ENCODE peak calls at places on chromosomes 4 and X, in eight cellular contexts. U is amygdala, D is stomach, A is suprapubic skin, H is colonic mucosa, L is DMS153, I is HTR-8/SVneo, P is NCI-H2171 treated with DMSO at 0.1 percent for 48 hours. R is an unnamed sample.

GRCh38 chr4:152246659-152247058 is 289.2 kb downstream of the FBXW7 start:
- DNase-seq in A (no peak), D (no peak), P (no peak), H (no peak), I (no peak), L (no peak), U (no peak), R (no peak)

GRCh38 chr4:94235825-94236224 is 28.2 kb downstream of the SMARCAD1 start:
- DNase-seq in A (no peak), H (no peak), D (no peak), U (no peak), P (no peak), L (no peak), I (no peak), R (no peak)

GRCh38 chrX:426881-427280 is 40.2 kb upstream of the PPP2R3B start:
- DNase-seq in U (no peak), A (no peak), H (no peak), L (no peak), P (no peak), I (peak), D (no peak), R (no peak)

GRCh38 chr4:104591505-104591904 is 96.8 kb upstream of the CXXC4 start:
- DNase-seq in D (no peak), I (no peak), L (peak), A (no peak), U (no peak), H (no peak), P (peak), R (peak)

GRCh38 chr4:163284304-163284703 is 48.1 kb downstream of the NPY1R start:
- DNase-seq in L (no peak), A (no peak), H (no peak), I (no peak), P (no peak), D (no peak), U (no peak), R (no peak)

GRCh38 chrX:131792789-131793462 is 230.2 kb upstream of the STK26 start:
- DNase-seq in P (no peak), D (peak), H (peak), L (no peak), I (no peak), A (peak), U (no peak), R (peak)

GRCh38 chr4:137367608-137368007 is 164.7 kb downstream of the PCDH18 start:
- DNase-seq in D (no peak), L (no peak), H (no peak), P (no peak), I (no peak), U (no peak), A (no peak), R (no peak)

GRCh38 chr4:95363579-95363965 is 185.2 kb downstream of the UNC5C start:
- DNase-seq in A (no peak), H (no peak), U (no peak), P (no peak), I (no peak), D (no peak), L (no peak), R (no peak)

GRCh38 chr4:117700111-117700892 is 334.0 kb upstream of the NDST3 start:
- DNase-seq in L (peak), H (no peak), P (no peak), U (no peak), D (no peak), I (no peak), A (no peak), R (peak)

GRCh38 chrX:3516051-3516541 is 169.6 kb upstream of the MXRA5 start:
- DNase-seq in L (no peak), D (no peak), I (no peak), A (no peak), H (no peak), U (no peak), P (no peak), R (no peak)

GRCh38 chr4:35963969-35964515 is 280.3 kb downstream of the ARAP2 start:
- DNase-seq in L (no peak), U (no peak), A (no peak), P (no peak), I (no peak), D (no peak), H (no peak), R (no peak)

GRCh38 chr4:140556372-140557085 is 12.2 kb downstream of the UCP1 start:
- DNase-seq in L (no peak), D (no peak), I (no peak), U (no peak), A (no peak), P (no peak), H (no peak), R (no peak)

GRCh38 chrX:120302434-120302833 is 8.8 kb downstream of the TMEM255A start:
- DNase-seq in A (no peak), H (peak), I (no peak), U (no peak), D (no peak), P (no peak), L (peak), R (no peak)

GRCh38 chrX:107549504-107549903 is 78.8 kb upstream of the PRPS1 start:
- DNase-seq in D (no peak), I (no peak), U (no peak), H (no peak), L (no peak), P (no peak), A (no peak), R (no peak)

GRCh38 chr4:40238700-40239548 is 42.1 kb downstream of the RHOH start:
- DNase-seq in D (no peak), P (no peak), H (no peak), L (no peak), A (no peak), U (no peak), I (no peak), R (no peak)

GRCh38 chr4:17111959-17112659 is 213.7 kb upstream of the LDB2 start:
- DNase-seq in I (no peak), P (no peak), A (no peak), U (peak), H (no peak), L (no peak), D (no peak), R (peak)

GRCh38 chr4:77629885-77630284 is 24.3 kb downstream of the CXCL13 start:
- DNase-seq in L (no peak), P (no peak), A (no peak), H (no peak), D (no peak), I (no peak), U (no peak), R (no peak)

GRCh38 chr4:108527729-108528128 is 92.6 kb upstream of the RPL34 start:
- DNase-seq in A (no peak), L (no peak), I (no peak), H (no peak), P (no peak), D (no peak), U (no peak), R (no peak)

GRCh38 chr4:53905935-53906377 is 158.4 kb downstream of the CHIC2 start:
- DNase-seq in U (no peak), A (no peak), D (peak), I (peak), L (peak), H (peak), P (no peak), R (peak)

GRCh38 chr4:29046166-29046565 is 1674.0 kb upstream of the PCDH7 start:
- DNase-seq in P (no peak), I (no peak), A (no peak), H (no peak), U (no peak), L (no peak), D (no peak), R (peak)

GRCh38 chr4:186693159-186693815 is 30.4 kb downstream of the FAT1 start:
- DNase-seq in H (peak), D (peak), P (no peak), L (peak), A (peak), I (peak), U (no peak), R (no peak)

GRCh38 chr4:139921551-139922184 is 232.3 kb downstream of the MAML3 start:
- DNase-seq in U (no peak), I (no peak), H (peak), D (peak), A (no peak), L (peak), P (peak), R (no peak)

GRCh38 chr4:81684357-81684756 is 212.7 kb upstream of the RASGEF1B start:
- DNase-seq in U (no peak), A (no peak), I (no peak), D (no peak), H (no peak), P (peak), L (peak), R (no peak)

GRCh38 chr4:2714071-2714770 is 41.9 kb downstream of the TNIP2 start:
- DNase-seq in D (no peak), L (peak), H (no peak), A (peak), I (no peak), U (no peak), P (no peak), R (no peak)

GRCh38 chr4:14345356-14345775 is 656.9 kb upstream of the CPEB2 start:
- DNase-seq in D (no peak), A (no peak), I (no peak), L (no peak), P (no peak), H (no peak), U (no peak), R (no peak)

GRCh38 chr4:8035371-8035780 is 95.7 kb upstream of the AFAP1 start:
- DNase-seq in L (no peak), U (no peak), D (no peak), A (no peak), H (no peak), I (peak), P (no peak), R (no peak)

GRCh38 chr4:10982305-10982704 is 297.7 kb upstream of the CLNK start:
- DNase-seq in U (no peak), H (no peak), A (no peak), D (no peak), P (no peak), L (no peak), I (no peak), R (no peak)

GRCh38 chr4:78737020-78737419 is 39.1 kb upstream of the BMP2K start:
- DNase-seq in D (no peak), A (no peak), P (no peak), U (no peak), H (no peak), I (no peak), L (no peak), R (no peak)

GRCh38 chr4:109649872-109650271 is 53.4 kb downstream of the CASP6 start:
- DNase-seq in P (no peak), L (no peak), D (no peak), I (no peak), A (no peak), U (no peak), H (no peak), R (no peak)

GRCh38 chrX:124960454-124960853 is 359.2 kb upstream of the TEX13C start:
- DNase-seq in P (no peak), U (no peak), I (no peak), L (no peak), H (no peak), A (no peak), D (no peak), R (no peak)

R was measured in midbrain.